ENCODE peak calls at places on chromosome 18, in four cellular contexts. H, G, D and A are unnamed samples.

GRCh38 chr18:24319757-24320156 is 77.9 kb downstream of the OSBPL1A start:
- DNase-seq in H (no peak), G (no peak), D (no peak), A (no peak)

GRCh38 chr18:32460046-32460785 is 10.5 kb downstream of the GAREM1 start:
- DNase-seq in H (no peak), G (no peak), D (no peak), A (no peak)

GRCh38 chr18:29753379-29753778 is 1289.2 kb downstream of the DSC3 start:
- DNase-seq in H (no peak), G (no peak), D (no peak), A (no peak)

GRCh38 chr18:68735498-68736343 is 20.8 kb upstream of the TMX3 start:
- DNase-seq in H (no peak), G (no peak), D (peak; percentile 60), A (peak; percentile 37)

GRCh38 chr18:3214855-3215637 is 4.7 kb downstream of the MYOM1 start:
- DNase-seq in H (no peak), G (no peak), D (no peak), A (no peak)

GRCh38 chr18:66754335-66754734 is 150.4 kb upstream of the CDH19 start:
- DNase-seq in H (no peak), G (no peak), D (no peak), A (no peak)

GRCh38 chr18:62610509-62611394 is 87.9 kb downstream of the ZCCHC2 start:
- DNase-seq in H (no peak), G (no peak), D (no peak), A (no peak)

GRCh38 chr18:23228102-23229051 is 93.1 kb downstream of the CABLES1 start:
- DNase-seq in H (no peak), G (no peak), D (no peak), A (no peak)

GRCh38 chr18:1252936-1253335 is 348.3 kb downstream of the ADCYAP1 start:
- DNase-seq in H (no peak), G (no peak), D (no peak), A (no peak)

GRCh38 chr18:25799221-25799620 is 291.2 kb downstream of the SS18 start:
- DNase-seq in H (no peak), G (no peak), D (no peak), A (no peak)